ENCODE peak calls at places on chromosome 1, in seven cellular contexts. Z is upper lobe of right lung, A is fibroblast of lung, Y is GM23248, N is left ventricle myocardium inferior, E is Karpas-422, Q is A673. M is an unnamed sample.
A peak's percentile ranks its signal among the peaks of the same experiment; 100 is the strongest.

GRCh38 chr1:244273845-244274619 is 177.7 kb downstream of the ADSS2 start:
- DNase-seq in Z (peak; percentile 46), A (peak; percentile 100), Y (peak; percentile 98), N (peak; percentile 24), E (no peak), Q (peak; percentile 83), M (peak; percentile 79)

GRCh38 chr1:45375104-45376090 is 35.2 kb upstream of the MUTYH start:
- DNase-seq in Z (no peak), A (no peak), Y (peak; percentile 27), N (no peak), E (no peak), Q (peak; percentile 11), M (no peak)

GRCh38 chr1:206079130-206079529 is 26.2 kb downstream of the RHEX start:
- DNase-seq in Z (no peak), A (no peak), Y (no peak), N (no peak), E (no peak), Q (no peak), M (no peak)

GRCh38 chr1:160436975-160437374 is 36.6 kb downstream of the VANGL2 start:
- DNase-seq in Z (no peak), A (peak; percentile 12), Y (no peak), N (no peak), E (no peak), Q (no peak), M (no peak)

GRCh38 chr1:32647308-32648134 is 2.8 kb downstream of the ZBTB8OS start:
- DNase-seq in Z (no peak), A (peak; percentile 8), Y (no peak), N (no peak), E (peak; percentile 63), Q (no peak), M (no peak)

GRCh38 chr1:153587314-153587713 is 21.7 kb upstream of the S100A2 start:
- DNase-seq in Z (no peak), A (no peak), Y (no peak), N (no peak), E (no peak), Q (no peak), M (no peak)

GRCh38 chr1:6475381-6476133 is 9.6 kb upstream of the TNFRSF25 start:
- DNase-seq in Z (peak; percentile 86), A (no peak), Y (peak; percentile 57), N (peak; percentile 57), E (peak; percentile 84), Q (peak; percentile 43), M (peak; percentile 61)

GRCh38 chr1:64645742-64646141 is 99.1 kb upstream of the RAVER2 start:
- DNase-seq in Z (no peak), A (no peak), Y (no peak), N (no peak), E (no peak), Q (no peak), M (no peak)

GRCh38 chr1:1841575-1841991 is 49.3 kb downstream of the GNB1 start:
- DNase-seq in Z (no peak), A (no peak), Y (peak; percentile 79), N (no peak), E (no peak), Q (no peak), M (no peak)

GRCh38 chr1:33468011-33468410 is 4.4 kb upstream of the ZSCAN20 start:
- DNase-seq in Z (no peak), A (no peak), Y (no peak), N (no peak), E (no peak), Q (no peak), M (no peak)

GRCh38 chr1:200558866-200559459 is 61.6 kb downstream of the KIF14 start:
- DNase-seq in Z (no peak), A (peak; percentile 48), Y (peak; percentile 73), N (no peak), E (peak; percentile 77), Q (peak; percentile 53), M (no peak)

GRCh38 chr1:110243581-110243980 is 33.5 kb downstream of the KCNC4 start:
- DNase-seq in Z (no peak), A (no peak), Y (no peak), N (no peak), E (no peak), Q (no peak), M (no peak)

GRCh38 chr1:39204441-39205081 is at the start of gene MACF1:
- DNase-seq in Z (no peak), A (peak; percentile 99), Y (peak; percentile 94), N (peak; percentile 66), E (no peak), Q (peak; percentile 41), M (peak; percentile 84)

GRCh38 chr1:33560680-33561079 is 88.2 kb downstream of the ZSCAN20 start:
- DNase-seq in Z (no peak), A (peak; percentile 36), Y (peak; percentile 37), N (no peak), E (no peak), Q (no peak), M (no peak)

GRCh38 chr1:219422811-219423598 is 189.9 kb downstream of the ZC3H11B start:
- DNase-seq in Z (no peak), A (peak; percentile 78), Y (peak; percentile 74), N (no peak), E (no peak), Q (no peak), M (no peak)

GRCh38 chr1:23424171-23424959 is at the start of gene TCEA3:
- DNase-seq in Z (peak; percentile 82), A (no peak), Y (peak; percentile 57), N (peak; percentile 68), E (no peak), Q (peak; percentile 24), M (peak; percentile 75)

GRCh38 chr1:19397217-19397945 is 85.3 kb downstream of the SLC66A1 start:
- DNase-seq in Z (no peak), A (no peak), Y (peak; percentile 38), N (no peak), E (no peak), Q (no peak), M (no peak)
- H3K4me1 ChIP-seq in Z (peaks cover 49% of the 10 kb centered on the region), A (peaks cover 31% of the 10 kb centered on the region), Y (peaks cover 67% of the 10 kb centered on the region), N (peaks cover 79% of the 10 kb centered on the region), E (peaks cover 9% of the 10 kb centered on the region), Q (no peaks in the 10 kb centered on the region), M (peaks cover 54% of the 10 kb centered on the region)

GRCh38 chr1:9402717-9403116 is 110.0 kb downstream of the SPSB1 start:
- DNase-seq in Z (no peak), A (no peak), Y (no peak), N (no peak), E (no peak), Q (no peak), M (no peak)
- H3K4me1 ChIP-seq in Z (peaks cover 20% of the 10 kb centered on the region), A (peaks cover 17% of the 10 kb centered on the region), Y (no peaks in the 10 kb centered on the region), N (peaks cover 41% of the 10 kb centered on the region), E (peaks cover 11% of the 10 kb centered on the region), Q (no peaks in the 10 kb centered on the region), M (peaks cover 16% of the 10 kb centered on the region)

GRCh38 chr1:75901371-75901770 is 30.8 kb downstream of the ASB17 start:
- DNase-seq in Z (no peak), A (no peak), Y (no peak), N (no peak), E (no peak), Q (no peak), M (no peak)
- H3K4me1 ChIP-seq in Z (no peaks in the 10 kb centered on the region), A (no peaks in the 10 kb centered on the region), Y (no peaks in the 10 kb centered on the region), N (no peaks in the 10 kb centered on the region), E (no peaks in the 10 kb centered on the region), Q (no peaks in the 10 kb centered on the region), M (no peaks in the 10 kb centered on the region)

GRCh38 chr1:230140221-230141001 is 73.4 kb downstream of the GALNT2 start:
- DNase-seq in Z (no peak), A (peak; percentile 64), Y (peak; percentile 37), N (no peak), E (no peak), Q (peak; percentile 64), M (peak; percentile 57)

GRCh38 chr1:230141002-230141648 is 74.1 kb downstream of the GALNT2 start:
- DNase-seq in Z (no peak), A (peak; percentile 75), Y (peak; percentile 62), N (no peak), E (no peak), Q (no peak), M (no peak)

GRCh38 chr1:230139741-230140140 is 72.7 kb downstream of the GALNT2 start:
- DNase-seq in Z (no peak), A (no peak), Y (no peak), N (no peak), E (no peak), Q (no peak), M (no peak)

GRCh38 chr1:230138561-230139239 is 71.7 kb downstream of the GALNT2 start:
- DNase-seq in Z (no peak), A (no peak), Y (no peak), N (no peak), E (no peak), Q (no peak), M (no peak)

DNA sequence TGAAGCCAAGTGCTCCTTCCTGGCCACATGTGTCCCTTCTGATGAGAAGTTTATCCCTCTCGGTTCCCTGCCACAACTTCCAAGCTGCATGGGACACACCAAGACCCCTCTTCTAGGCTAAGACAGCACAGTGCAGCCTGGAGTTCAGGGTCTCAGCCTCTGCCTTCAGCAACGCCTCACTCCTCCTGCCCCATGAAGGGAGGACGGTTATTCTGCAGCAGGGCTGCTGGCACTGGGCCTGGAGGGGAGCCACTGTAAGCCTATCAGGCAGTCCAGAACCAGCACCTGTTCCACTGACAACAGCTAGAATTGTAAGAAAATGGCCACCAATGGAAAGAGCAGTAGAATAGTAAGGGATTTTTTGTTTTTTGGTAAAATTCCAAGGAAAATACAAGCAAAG is 72.3 kb downstream of the GALNT2 start:
- DNase-seq in Z (no peak), A (no peak), Y (no peak), N (no peak), E (no peak), Q (no peak), M (no peak)
- H3K4me1 ChIP-seq in Z (no peaks in the 10 kb centered on the region), A (peaks cover 17% of the 10 kb centered on the region), Y (peaks cover 19% of the 10 kb centered on the region), N (peaks cover 72% of the 10 kb centered on the region), E (no peaks in the 10 kb centered on the region), Q (peaks cover 84% of the 10 kb centered on the region), M (peaks cover 22% of the 10 kb centered on the region)